ENCODE peak calls at places on chromosomes 3 and 15, in four cellular contexts. N, Q, A and I are unnamed samples.

GRCh38 chr3:72347819-72348319 is 500.4 kb downstream of the SHQ1 start:
- DNase-seq in N (peak; percentile 80), Q (peak; percentile 89), A (peak; percentile 72), I (no peak)

GRCh38 chr15:74127954-74128784 is 2.2 kb upstream of the ISLR2 start:
- DNase-seq in N (no peak), Q (no peak), A (peak; percentile 41), I (no peak)

GRCh38 chr3:193174137-193174536 is 66.9 kb upstream of the PLAAT1 start:
- DNase-seq in N (no peak), Q (no peak), A (no peak), I (no peak)

GRCh38 chr15:39539973-39540558 is 40.8 kb upstream of the THBS1 start:
- DNase-seq in N (no peak), Q (no peak), A (no peak), I (no peak)

GRCh38 chr15:41024141-41024540 is 70.9 kb downstream of the CHAC1 start:
- DNase-seq in N (no peak), Q (no peak), A (peak; percentile 90), I (no peak)

GRCh38 chr3:128011140-128011539 is 41.1 kb upstream of the SEC61A1 start:
- DNase-seq in N (peak; percentile 74), Q (no peak), A (peak; percentile 26), I (peak; percentile 69)

GRCh38 chr3:37907906-37908305 is 46.2 kb downstream of the CTDSPL start:
- DNase-seq in N (no peak), Q (no peak), A (no peak), I (no peak)

GRCh38 chr3:150062492-150062891 is 91.8 kb upstream of the PFN2 start:
- DNase-seq in N (no peak), Q (no peak), A (peak; percentile 70), I (no peak)

GRCh38 chr15:20409247-20409646 is 132.4 kb downstream of the GOLGA6L6 start:
- DNase-seq in N (no peak), Q (no peak), A (no peak), I (no peak)

GRCh38 chr15:59830873-59831272 is 141.8 kb upstream of the BNIP2 start:
- DNase-seq in N (no peak), Q (no peak), A (no peak), I (no peak)

GRCh38 chr15:43361313-43361903 is 9.4 kb downstream of the ZSCAN29 start:
- DNase-seq in N (no peak), Q (no peak), A (peak; percentile 15), I (no peak)

GRCh38 chr15:98774756-98775497 is 126.6 kb downstream of the IGF1R start:
- DNase-seq in N (no peak), Q (no peak), A (no peak), I (no peak)

GRCh38 chr3:189071452-189071851 is 100.3 kb upstream of the TPRG1 start:
- DNase-seq in N (no peak), Q (no peak), A (no peak), I (no peak)

GRCh38 chr15:75346796-75347221 is at the start of gene NEIL1:
- DNase-seq in N (no peak), Q (no peak), A (no peak), I (peak; percentile 63)

GRCh38 chr3:56645407-56645806 is 37.7 kb downstream of the TASOR start:
- DNase-seq in N (no peak), Q (no peak), A (no peak), I (no peak)

GRCh38 chr15:87604857-87605446 is 651.6 kb downstream of the NTRK3 start:
- DNase-seq in N (no peak), Q (no peak), A (peak; percentile 37), I (peak; percentile 40)

GRCh38 chr3:107065094-107065861 is 312.0 kb upstream of the CCDC54 start:
- DNase-seq in N (no peak), Q (no peak), A (peak; percentile 20), I (peak; percentile 15)

GRCh38 chr3:64138046-64138445 is 87.2 kb downstream of the PRICKLE2 start:
- DNase-seq in N (no peak), Q (no peak), A (peak; percentile 28), I (no peak)

GRCh38 chr3:42503957-42504333 is 1.5 kb downstream of the VIPR1 start:
- DNase-seq in N (peak; percentile 5), Q (peak; percentile 58), A (no peak), I (no peak)

GRCh38 chr15:90982135-90982534 is 12.2 kb downstream of the PRC1 start:
- DNase-seq in N (no peak), Q (no peak), A (peak; percentile 73), I (no peak)

GRCh38 chr15:76678766-76679165 is 226.4 kb downstream of the SCAPER start:
- DNase-seq in N (no peak), Q (no peak), A (peak; percentile 67), I (no peak)

GRCh38 chr15:69034352-69034751 is 19.9 kb downstream of the NOX5 start:
- DNase-seq in N (no peak), Q (no peak), A (peak; percentile 84), I (no peak)

GRCh38 chr3:179476215-179476614 is 24.9 kb upstream of the GNB4 start:
- DNase-seq in N (no peak), Q (no peak), A (no peak), I (no peak)

GRCh38 chr15:39362832-39363561 is 217.9 kb upstream of the THBS1 start:
- DNase-seq in N (no peak), Q (no peak), A (peak; percentile 87), I (no peak)

GRCh38 chr15:35998637-35999036 is 452.7 kb upstream of the DPH6 start:
- DNase-seq in N (no peak), Q (no peak), A (no peak), I (no peak)

GRCh38 chr15:60428935-60429334 is 31.1 kb upstream of the ANXA2 start:
- DNase-seq in N (no peak), Q (no peak), A (no peak), I (no peak)

GRCh38 chr3:32340039-32340438 is 51.6 kb upstream of the CMTM7 start:
- DNase-seq in N (no peak), Q (no peak), A (peak; percentile 73), I (peak; percentile 33)

GRCh38 chr3:79086514-79086913 is 681.3 kb downstream of the ROBO1 start:
- DNase-seq in N (no peak), Q (no peak), A (peak; percentile 80), I (peak; percentile 67)

GRCh38 chr15:67142142-67143092 is 77.0 kb downstream of the SMAD3 start:
- DNase-seq in N (no peak), Q (no peak), A (peak; percentile 80), I (no peak)

GRCh38 chr3:175163686-175164085 is 304.6 kb downstream of the NAALADL2 start:
- DNase-seq in N (no peak), Q (no peak), A (no peak), I (no peak)

GRCh38 chr15:38217788-38218609 is 34.6 kb upstream of the SPRED1 start:
- DNase-seq in N (no peak), Q (no peak), A (peak; percentile 30), I (no peak)

GRCh38 chr15:98581715-98582114 is 66.6 kb upstream of the IGF1R start:
- DNase-seq in N (no peak), Q (no peak), A (no peak), I (no peak)

GRCh38 chr3:44363591-44363990 is 25.0 kb downstream of the TCAIM start:
- DNase-seq in N (no peak), Q (no peak), A (no peak), I (no peak)

GRCh38 chr3:119664370-119664769 is 4.0 kb upstream of the POPDC2 start:
- DNase-seq in N (no peak), Q (no peak), A (peak; percentile 46), I (no peak)

DNA sequence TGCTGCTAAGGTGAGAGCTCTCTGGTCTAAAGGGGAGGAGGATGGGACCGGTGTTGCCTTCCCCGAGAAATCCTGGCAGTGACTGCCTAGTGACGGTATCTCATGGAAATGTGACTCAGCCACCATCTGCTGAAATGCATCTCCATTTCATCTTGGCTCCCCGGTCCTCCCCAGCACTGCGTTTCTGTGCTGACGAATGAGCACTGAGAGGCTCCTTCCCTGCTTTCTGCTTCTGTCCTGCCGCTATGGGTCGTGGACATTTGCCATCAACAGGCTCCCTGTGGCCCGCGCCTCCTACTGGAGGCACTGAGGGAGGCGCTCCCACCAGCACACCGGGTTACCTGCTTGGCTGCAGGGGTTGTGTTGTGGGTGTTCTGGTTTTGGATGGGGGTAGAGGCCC is 13.5 kb upstream of the SEC13 start:
- DNase-seq in N (no peak), Q (no peak), A (peak; percentile 71), I (peak; percentile 46)
- TF ChIP-seq CTCF in N (no peak), Q (no peak), A (peak; percentile 52), I (peak; percentile 48)

GRCh38 chr15:57028176-57028575 is 109.7 kb downstream of the TCF12 start:
- DNase-seq in N (no peak), Q (no peak), A (no peak), I (no peak)

GRCh38 chr15:57032338-57032737 is 113.9 kb downstream of the TCF12 start:
- DNase-seq in N (no peak), Q (no peak), A (no peak), I (no peak)

GRCh38 chr15:57031605-57032004 is 113.2 kb downstream of the TCF12 start:
- DNase-seq in N (peak; percentile 40), Q (no peak), A (peak; percentile 72), I (peak; percentile 5)

GRCh38 chr15:57031082-57031481 is 112.6 kb downstream of the TCF12 start:
- DNase-seq in N (no peak), Q (no peak), A (no peak), I (no peak)

GRCh38 chr15:57030011-57030410 is 111.6 kb downstream of the TCF12 start:
- DNase-seq in N (no peak), Q (no peak), A (no peak), I (no peak)
- TF ChIP-seq CTCF in N (no peak), Q (no peak), A (no peak), I (no peak)

DNA sequence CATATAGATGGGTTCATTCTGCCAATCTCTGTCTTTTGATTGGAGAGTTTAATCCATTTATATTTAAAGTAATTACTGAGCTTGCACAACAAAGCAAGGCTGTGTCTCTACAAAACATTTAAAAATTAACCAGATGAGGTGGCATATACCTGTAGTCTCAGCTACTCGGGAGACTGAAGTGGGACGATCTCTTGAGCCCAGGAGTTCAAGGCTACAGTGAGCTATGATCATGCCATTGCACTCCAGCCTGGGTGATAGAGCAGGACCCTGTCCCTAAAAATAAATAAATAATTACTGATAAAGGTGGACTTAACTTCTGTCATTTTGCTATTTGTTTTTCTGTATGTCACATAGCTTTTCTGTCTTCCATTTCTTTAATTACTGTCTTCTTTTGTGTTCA is 78.1 kb downstream of the PDE8A start:
- DNase-seq in N (no peak), Q (no peak), A (no peak), I (no peak)
- TF ChIP-seq CTCF in N (no peak), Q (no peak), A (no peak), I (no peak)

GRCh38 chr3:11020764-11021163 is 28.2 kb downstream of the SLC6A1 start:
- DNase-seq in N (no peak), Q (no peak), A (no peak), I (no peak)

GRCh38 chr3:11022115-11022514 is 29.6 kb downstream of the SLC6A1 start:
- DNase-seq in N (no peak), Q (no peak), A (no peak), I (no peak)

GRCh38 chr3:11019116-11019515 is 26.6 kb downstream of the SLC6A1 start:
- DNase-seq in N (no peak), Q (no peak), A (no peak), I (no peak)

GRCh38 chr3:11024181-11024580 is 31.6 kb downstream of the SLC6A1 start:
- DNase-seq in N (no peak), Q (no peak), A (no peak), I (no peak)

DNA sequence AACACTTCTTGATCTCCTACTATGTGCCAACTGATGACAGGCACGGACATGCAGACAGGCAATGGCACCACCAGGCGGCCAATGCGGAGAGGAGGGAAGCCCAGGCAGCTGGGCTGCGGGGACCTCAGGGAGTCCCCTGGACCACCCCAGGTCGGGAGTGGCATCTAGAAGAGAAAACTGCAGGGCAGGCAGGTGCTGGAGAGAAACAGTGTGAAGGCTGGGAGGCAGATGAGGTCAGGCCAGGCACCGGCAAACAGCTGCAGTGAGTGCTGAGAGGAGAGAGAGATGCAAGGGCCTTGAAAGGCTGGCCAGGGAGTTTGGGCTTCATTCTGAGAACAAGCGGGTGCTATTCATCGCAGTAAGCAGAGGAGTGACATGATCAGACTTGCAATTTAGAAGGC is 29.1 kb downstream of the SLC6A1 start:
- DNase-seq in N (no peak), Q (no peak), A (no peak), I (no peak)
- TF ChIP-seq CTCF in N (no peak), Q (no peak), A (no peak), I (no peak)